ENCODE peak calls at places on chromosome 1, in six cellular contexts. Y, V, E, F, W and U are unnamed samples.

GRCh38 chr1:185559684-185560310 is 174.4 kb upstream of the HMCN1 start:
- DNase-seq in E (peak; percentile 75), Y (peak; percentile 46), V (no peak), W (no peak), F (peak; percentile 51), U (peak; percentile 72)

GRCh38 chr1:106944721-106945120 is 111.8 kb upstream of the PRMT6 start:
- DNase-seq in W (no peak), F (no peak), Y (peak; percentile 41), V (no peak), E (no peak), U (no peak)

GRCh38 chr1:25755475-25756125 is 44.4 kb upstream of the SELENON start:
- DNase-seq in F (no peak), V (no peak), E (no peak), W (no peak), Y (no peak), U (no peak)

GRCh38 chr1:186208405-186209129 is 166.5 kb downstream of the TPR start:
- DNase-seq in Y (peak; percentile 67), E (no peak), W (no peak), V (no peak), F (no peak), U (no peak)

GRCh38 chr1:30109853-30110252 is 613.5 kb downstream of the MATN1 start:
- DNase-seq in E (peak; percentile 50), V (peak; percentile 56), F (no peak), W (no peak), Y (peak; percentile 83), U (no peak)

GRCh38 chr1:152052606-152053005 is 15.8 kb upstream of the S100A11 start:
- DNase-seq in W (peak; percentile 65), E (peak; percentile 87), F (peak; percentile 65), Y (peak; percentile 71), V (peak; percentile 90), U (peak; percentile 84)

GRCh38 chr1:158426137-158426536 is at the start of gene OR10K2:
- DNase-seq in Y (no peak), E (no peak), F (no peak), V (no peak), W (no peak), U (no peak)

GRCh38 chr1:74343191-74343590 is 108.0 kb downstream of the TNNI3K start:
- DNase-seq in V (no peak), F (no peak), E (peak; percentile 45), W (peak; percentile 98), Y (peak; percentile 27), U (no peak)